ENCODE peak calls at places on chromosomes 3 and 15, in five cellular contexts. L is endothelial cell of umbilical vein, W is HCT116, Q is K562, B is adipocyte. Y is an unnamed sample.

GRCh38 chr15:83904107-83904720 is 250.3 kb downstream of the ADAMTSL3 start:
- DNase-seq in L (no peak), W (no peak), Q (no peak), B (no peak), Y (no peak)

GRCh38 chr3:194196876-194197275 is 60.9 kb downstream of the HES1 start:
- DNase-seq in L (no peak), W (no peak), Q (no peak), B (no peak), Y (no peak)

GRCh38 chr3:53674582-53674981 is 171.6 kb downstream of the CHDH start:
- DNase-seq in L (no peak), W (no peak), Q (no peak), B (no peak), Y (no peak)

GRCh38 chr3:138915503-138916498 is 31.1 kb downstream of the FOXL2 start:
- DNase-seq in L (peak; percentile 88), W (peak; percentile 61), Q (peak; percentile 92), B (peak; percentile 98), Y (peak; percentile 98)

GRCh38 chr3:145902166-145902565 is 258.8 kb downstream of the PLOD2 start:
- DNase-seq in L (no peak), W (no peak), Q (no peak), B (peak; percentile 47), Y (no peak)

GRCh38 chr3:9204253-9205005 is 45.0 kb downstream of the SRGAP3 start:
- DNase-seq in L (no peak), W (no peak), Q (no peak), B (no peak), Y (no peak)

GRCh38 chr3:34843479-34843870 is 795.9 kb upstream of the ARPP21 start:
- DNase-seq in L (no peak), W (no peak), Q (no peak), B (peak; percentile 37), Y (no peak)

GRCh38 chr15:90337256-90337655 is 14.8 kb upstream of the ZNF774 start:
- DNase-seq in L (no peak), W (no peak), Q (no peak), B (no peak), Y (no peak)

GRCh38 chr3:89682556-89682955 is 575.1 kb downstream of the EPHA3 start:
- DNase-seq in L (no peak), W (no peak), Q (no peak), B (no peak), Y (no peak)

GRCh38 chr3:154422694-154423093 is 7.3 kb downstream of the GPR149 start:
- DNase-seq in L (no peak), W (no peak), Q (no peak), B (no peak), Y (no peak)

GRCh38 chr3:14768881-14769280 is 49.9 kb upstream of the FGD5 start:
- DNase-seq in L (no peak), W (no peak), Q (no peak), B (no peak), Y (no peak)

GRCh38 chr15:72962054-72962702 is 90.1 kb upstream of the NEO1 start:
- DNase-seq in L (no peak), W (no peak), Q (no peak), B (no peak), Y (no peak)

GRCh38 chr15:62348119-62348518 is 183.0 kb upstream of the C2CD4B start:
- DNase-seq in L (no peak), W (no peak), Q (no peak), B (no peak), Y (no peak)

GRCh38 chr3:150253622-150254021 is 154.5 kb upstream of the TSC22D2 start:
- DNase-seq in L (peak; percentile 57), W (no peak), Q (peak; percentile 26), B (no peak), Y (no peak)

GRCh38 chr3:11552289-11553264 is 91.1 kb downstream of the VGLL4 start:
- DNase-seq in L (no peak), W (no peak), Q (no peak), B (no peak), Y (peak; percentile 57)

GRCh38 chr15:64356443-64357040 is 569 bp upstream of the CSNK1G1 start:
- DNase-seq in L (no peak), W (peak; percentile 61), Q (no peak), B (peak; percentile 91), Y (no peak)

GRCh38 chr3:40079845-40080240 is 229.7 kb upstream of the EIF1B start:
- DNase-seq in L (peak; percentile 44), W (no peak), Q (no peak), B (peak; percentile 52), Y (no peak)
- H3K9ac ChIP-seq in L (no peak overlapping the region), W (no peak overlapping the region), Q (no peak overlapping the region), B (peak overlapping the region; percentile 59), Y (no peak overlapping the region)

DNA sequence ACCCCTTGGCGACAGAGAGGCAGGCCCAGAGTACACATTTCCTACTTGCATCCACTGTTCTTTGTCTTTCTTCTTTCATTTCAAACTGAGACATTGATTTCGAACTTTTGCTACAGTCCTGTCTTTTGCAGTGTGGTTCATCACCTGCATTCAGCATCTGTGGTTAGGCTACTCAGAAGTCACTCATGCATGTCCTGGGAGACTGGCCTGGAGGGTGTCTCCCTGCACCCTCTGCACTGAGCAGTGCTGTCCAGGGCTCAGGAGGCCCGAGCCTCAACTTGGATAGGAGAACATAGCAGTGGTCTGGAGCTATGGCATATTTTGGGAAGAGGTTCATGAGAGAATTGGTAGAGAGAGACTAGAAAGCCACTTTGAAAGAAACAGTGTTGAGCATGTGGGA is 240.2 kb upstream of the TPRG1 start:
- DNase-seq in L (no peak), W (no peak), Q (no peak), B (no peak), Y (no peak)
- H3K9ac ChIP-seq in L (no peak overlapping the region), W (no peak overlapping the region), Q (no peak overlapping the region), B (peak overlapping the region; percentile 52), Y (no peak overlapping the region)

DNA sequence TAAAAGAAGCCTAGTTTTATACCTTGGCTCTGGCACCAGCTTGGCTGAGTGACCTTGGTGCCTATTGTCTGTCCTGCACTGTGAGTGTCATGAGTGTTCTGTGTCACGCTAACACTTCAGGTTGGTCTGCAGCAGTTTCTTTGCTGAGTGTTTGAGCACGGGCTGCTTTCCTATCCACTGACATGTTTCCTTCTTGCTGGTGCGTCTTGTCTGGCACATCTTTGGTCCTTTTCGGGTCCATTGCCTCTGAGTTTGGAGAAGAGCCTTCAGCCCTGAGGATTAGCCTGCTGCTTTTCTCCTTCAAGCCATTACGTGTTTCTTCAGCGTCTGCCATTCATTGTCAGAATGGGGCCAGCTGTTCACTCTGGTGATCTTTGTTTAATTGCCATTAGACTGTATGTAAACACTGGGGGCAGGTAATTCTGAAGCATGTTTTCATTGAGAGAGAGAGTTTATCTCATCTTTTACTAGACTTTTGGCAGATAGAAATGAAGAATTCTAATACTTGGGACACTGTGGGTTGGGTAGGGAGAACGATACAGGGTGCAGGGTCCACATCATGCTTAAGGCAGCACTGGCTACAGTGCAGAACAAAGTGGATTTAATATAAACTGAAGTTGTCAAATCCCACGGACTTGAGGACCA is 55.5 kb downstream of the LRRC28 start:
- DNase-seq in L (no peak), W (no peak), Q (no peak), B (peak; percentile 13), Y (no peak)
- H3K9ac ChIP-seq in L (no peak overlapping the region), W (no peak overlapping the region), Q (no peak overlapping the region), B (no peak overlapping the region), Y (no peak overlapping the region)

DNA sequence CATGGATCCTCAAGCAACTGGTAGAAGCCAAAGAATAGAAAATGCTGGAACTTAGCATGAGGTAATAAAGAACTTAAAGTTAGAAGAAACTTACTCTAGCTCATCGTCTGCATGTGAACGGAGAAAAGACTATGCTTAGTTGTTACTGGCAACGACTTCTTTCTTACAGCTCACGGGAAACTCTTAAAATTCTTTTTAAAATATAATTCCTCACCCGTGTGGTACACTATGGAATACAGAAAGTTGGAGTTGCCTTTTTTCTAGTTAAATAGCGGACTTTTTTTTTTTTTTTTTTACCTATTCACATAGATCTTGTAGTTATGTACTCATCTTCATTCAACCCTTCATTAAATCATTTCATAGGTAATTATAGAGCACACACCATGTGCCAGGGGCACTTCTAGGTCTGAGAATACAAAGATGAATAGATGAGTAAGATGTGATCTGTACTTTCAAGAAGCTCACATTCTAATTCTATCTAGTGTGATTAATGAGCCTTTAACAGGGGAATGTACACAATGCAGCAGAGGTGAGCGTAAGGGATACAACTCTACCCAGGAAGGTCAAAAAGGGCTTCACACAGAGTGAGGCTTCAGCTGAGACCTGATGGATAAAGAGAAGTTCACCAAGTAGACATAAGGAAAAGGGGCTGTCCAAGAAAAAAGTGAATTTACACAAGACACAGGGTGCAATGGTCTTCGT is 18.4 kb upstream of the KCNMB2 start:
- DNase-seq in L (no peak), W (no peak), Q (no peak), B (no peak), Y (no peak)
- H3K9ac ChIP-seq in L (no peak overlapping the region), W (no peak overlapping the region), Q (no peak overlapping the region), B (no peak overlapping the region), Y (no peak overlapping the region)

DNA sequence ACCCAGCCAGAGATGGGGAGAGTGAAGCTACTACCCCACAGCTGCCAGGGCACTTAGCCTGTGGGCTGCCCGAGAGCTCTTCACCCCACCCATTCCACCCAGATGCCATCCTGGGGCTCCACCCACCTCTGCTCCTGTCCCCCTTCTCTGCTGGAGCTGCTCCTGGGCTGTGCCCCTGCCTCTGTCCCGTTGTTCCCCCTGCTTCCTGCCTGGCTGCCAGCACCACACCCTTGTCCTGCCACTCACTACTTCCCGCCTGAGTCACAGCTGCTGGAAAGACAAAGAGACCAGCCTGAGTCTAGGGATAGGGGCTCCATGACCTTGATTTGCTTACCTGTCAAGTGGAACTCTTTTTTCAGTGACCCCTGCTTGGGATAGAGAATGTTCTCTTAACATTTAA is 12.4 kb downstream of the GNAI2 start:
- DNase-seq in L (peak; percentile 77), W (no peak), Q (no peak), B (peak; percentile 61), Y (peak; percentile 89)
- H3K9ac ChIP-seq in L (peak overlapping the region; percentile 22), W (peak overlapping the region; percentile 77), Q (no peak overlapping the region), B (peak overlapping the region; percentile 62), Y (peak overlapping the region; percentile 55)

GRCh38 chr3:50675179-50676030 is 678 bp downstream of the DOCK3 start:
- DNase-seq in L (no peak), W (no peak), Q (peak; percentile 44), B (peak; percentile 21), Y (peak; percentile 78)
- H3K9ac ChIP-seq in L (no peak overlapping the region), W (peak overlapping the region; percentile 47), Q (no peak overlapping the region), B (peak overlapping the region; percentile 22), Y (no peak overlapping the region)

GRCh38 chr3:40615110-40615915 is 90.6 kb downstream of the ZNF621 start:
- DNase-seq in L (no peak), W (no peak), Q (no peak), B (no peak), Y (no peak)
- H3K9ac ChIP-seq in L (no peak overlapping the region), W (no peak overlapping the region), Q (no peak overlapping the region), B (peak overlapping the region; percentile 9), Y (no peak overlapping the region)